ENCODE peak calls at places on chromosomes 2 and 18, in ten cellular contexts. Q is glutamatergic neuron, S is NCI-H1417 treated with DMSO at 0.1 percent for 48 hours, C is M059J, H is amygdala, R is astrocyte of the cerebellum, Y is endodermal cell, O is substantia nigra, V is nucleus accumbens, Z is iPS-NIHi11. G is an unnamed sample.
A peak's percentile ranks its signal among the peaks of the same experiment; 100 is the strongest.

GRCh38 chr2:226098861-226099466 is 699.5 kb downstream of the NYAP2 start:
- DNase-seq in Q (no peak), S (no peak), C (no peak), H (no peak), R (no peak), Y (no peak), O (no peak), V (no peak), Z (no peak), G (no peak)

GRCh38 chr2:43484323-43484930 is 111.4 kb downstream of the THADA start:
- DNase-seq in Q (no peak), S (peak; percentile 73), C (peak; percentile 69), H (no peak), R (peak; percentile 92), Y (no peak), O (no peak), V (no peak), Z (peak; percentile 21), G (no peak)

GRCh38 chr18:55982992-55983391 is 395.0 kb upstream of the TCF4 start:
- DNase-seq in Q (no peak), S (no peak), C (peak; percentile 76), H (no peak), R (no peak), Y (peak; percentile 56), O (no peak), V (no peak), Z (peak; percentile 42), G (no peak)

GRCh38 chr2:26579025-26579722 is 62.0 kb downstream of the CIB4 start:
- DNase-seq in Q (peak; percentile 8), S (no peak), C (no peak), H (no peak), R (no peak), Y (peak; percentile 22), O (no peak), V (no peak), Z (no peak), G (no peak)

GRCh38 chr2:239195318-239195871 is 205.4 kb downstream of the HDAC4 start:
- DNase-seq in Q (peak; percentile 20), S (no peak), C (no peak), H (no peak), R (no peak), Y (peak; percentile 21), O (no peak), V (peak; percentile 50), Z (no peak), G (peak; percentile 53)

GRCh38 chr2:152627010-152627957 is 90.0 kb downstream of the PRPF40A start:
- DNase-seq in Q (no peak), S (no peak), C (peak; percentile 37), H (no peak), R (no peak), Y (no peak), O (no peak), V (no peak), Z (no peak), G (no peak)

GRCh38 chr2:74032909-74033261 is 48.2 kb downstream of the TET3 start:
- DNase-seq in Q (no peak), S (no peak), C (no peak), H (no peak), R (no peak), Y (no peak), O (no peak), V (no peak), Z (no peak), G (no peak)

GRCh38 chr18:7812431-7813063 is 245.4 kb downstream of the PTPRM start:
- DNase-seq in Q (no peak), S (no peak), C (peak; percentile 89), H (no peak), R (peak; percentile 83), Y (no peak), O (no peak), V (no peak), Z (no peak), G (no peak)

GRCh38 chr2:111668741-111669140 is 215.3 kb downstream of the ANAPC1 start:
- DNase-seq in Q (no peak), S (no peak), C (no peak), H (no peak), R (no peak), Y (peak; percentile 7), O (no peak), V (no peak), Z (no peak), G (no peak)

GRCh38 chr2:109098251-109098920 is 30.6 kb upstream of the SH3RF3 start:
- DNase-seq in Q (no peak), S (no peak), C (peak; percentile 47), H (no peak), R (no peak), Y (no peak), O (no peak), V (no peak), Z (no peak), G (no peak)

GRCh38 chr2:235283246-235283645 is 210.6 kb upstream of the AGAP1 start:
- DNase-seq in Q (no peak), S (no peak), C (no peak), H (no peak), R (peak; percentile 85), Y (no peak), O (no peak), V (no peak), Z (no peak), G (no peak)

GRCh38 chr2:46462936-46463335 is 16.4 kb upstream of the TMEM247 start:
- DNase-seq in Q (no peak), S (no peak), C (no peak), H (no peak), R (no peak), Y (no peak), O (no peak), V (no peak), Z (no peak), G (no peak)

GRCh38 chr2:11175293-11175795 is 20.1 kb downstream of the SLC66A3 start:
- DNase-seq in Q (no peak), S (no peak), C (peak; percentile 69), H (no peak), R (peak; percentile 72), Y (no peak), O (no peak), V (peak; percentile 38), Z (no peak), G (no peak)

GRCh38 chr2:130341562-130342019 is 1.1 kb upstream of the IMP4 start:
- DNase-seq in Q (no peak), S (no peak), C (no peak), H (no peak), R (no peak), Y (no peak), O (no peak), V (no peak), Z (peak; percentile 52), G (no peak)

GRCh38 chr2:2172516-2172915 is 158.6 kb downstream of the MYT1L start:
- DNase-seq in Q (no peak), S (no peak), C (no peak), H (no peak), R (no peak), Y (no peak), O (no peak), V (no peak), Z (no peak), G (no peak)

GRCh38 chr2:232645061-232645460 is 11.7 kb downstream of the EFHD1 start:
- DNase-seq in Q (no peak), S (no peak), C (no peak), H (no peak), R (no peak), Y (no peak), O (no peak), V (no peak), Z (no peak), G (no peak)

GRCh38 chr2:160434254-160434948 is 59.2 kb downstream of the RBMS1 start:
- DNase-seq in Q (no peak), S (no peak), C (no peak), H (no peak), R (no peak), Y (no peak), O (no peak), V (no peak), Z (no peak), G (no peak)

GRCh38 chr2:9738718-9739496 is 104.4 kb upstream of the TAF1B start:
- DNase-seq in Q (no peak), S (no peak), C (no peak), H (no peak), R (no peak), Y (no peak), O (no peak), V (no peak), Z (no peak), G (no peak)

GRCh38 chr2:9300214-9300613 is 93.6 kb downstream of the ASAP2 start:
- DNase-seq in Q (no peak), S (no peak), C (no peak), H (no peak), R (no peak), Y (no peak), O (no peak), V (no peak), Z (no peak), G (no peak)

GRCh38 chr2:240644171-240644651 is 18.9 kb downstream of the GPR35 start:
- DNase-seq in Q (no peak), S (no peak), C (no peak), H (no peak), R (no peak), Y (peak; percentile 42), O (no peak), V (no peak), Z (no peak), G (no peak)

GRCh38 chr2:205683179-205683978 is 1.1 kb downstream of the NRP2 start:
- DNase-seq in Q (no peak), S (no peak), C (peak; percentile 50), H (no peak), R (no peak), Y (peak; percentile 58), O (no peak), V (no peak), Z (no peak), G (no peak)

GRCh38 chr2:29066271-29066860 is 8.0 kb downstream of the PCARE start:
- DNase-seq in Q (no peak), S (no peak), C (no peak), H (no peak), R (no peak), Y (no peak), O (no peak), V (no peak), Z (no peak), G (no peak)

GRCh38 chr2:177658309-177658708 is 265.7 kb downstream of the AGPS start:
- DNase-seq in Q (no peak), S (no peak), C (no peak), H (no peak), R (no peak), Y (no peak), O (no peak), V (no peak), Z (no peak), G (no peak)

GRCh38 chr2:8684885-8685696 is 3.2 kb downstream of the ID2 start:
- DNase-seq in Q (peak; percentile 58), S (peak; percentile 68), C (peak; percentile 48), H (no peak), R (no peak), Y (peak; percentile 94), O (no peak), V (peak; percentile 12), Z (peak; percentile 61), G (peak; percentile 6)

GRCh38 chr2:5549061-5549601 is 143.1 kb upstream of the SOX11 start:
- DNase-seq in Q (no peak), S (no peak), C (no peak), H (no peak), R (peak; percentile 83), Y (no peak), O (no peak), V (no peak), Z (peak; percentile 39), G (no peak)

GRCh38 chr2:64797881-64798590 is 144.3 kb upstream of the SERTAD2 start:
- DNase-seq in Q (no peak), S (no peak), C (peak; percentile 92), H (no peak), R (peak; percentile 88), Y (no peak), O (no peak), V (no peak), Z (peak; percentile 29), G (no peak)

GRCh38 chr2:10377052-10377746 is 70.9 kb downstream of the ODC1 start:
- DNase-seq in Q (no peak), S (no peak), C (no peak), H (no peak), R (no peak), Y (no peak), O (no peak), V (no peak), Z (no peak), G (no peak)

GRCh38 chr2:3196716-3197115 is 180.9 kb downstream of the EIPR1 start:
- DNase-seq in Q (no peak), S (no peak), C (no peak), H (no peak), R (no peak), Y (no peak), O (no peak), V (no peak), Z (no peak), G (no peak)